ENCODE peak calls at places on chromosome 18, in ten cellular contexts. L is endothelial cell of umbilical vein, O is prostate gland, D is adrenal gland, N is psoas muscle, J is esophagus squamous epithelium, M is right cardiac atrium, Z is tibial artery, U is IMR-90, R is heart right ventricle. X is an unnamed sample. For H3K4me1, the result is how much of the 10 kb centered on the place peaks cover.

GRCh38 chr18:46152436-46152807 is 48.2 kb downstream of the HAUS1 start:
- DNase-seq in L (no peak), N (peak), D (peak), Z (no peak), R (peak), J (no peak), M (peak), U (peak), O (no peak), X (no peak)

GRCh38 chr18:35713545-35713944 is 132.0 kb downstream of the GALNT1 start:
- DNase-seq in D (no peak), O (no peak), J (no peak), M (no peak), L (peak), U (peak), N (no peak), Z (no peak), R (no peak), X (no peak)

GRCh38 chr18:49757513-49758262 is 55.6 kb downstream of the ACAA2 start:
- DNase-seq in N (no peak), Z (no peak), J (no peak), R (no peak), U (no peak), O (no peak), L (no peak), M (no peak), D (no peak), X (no peak)

GRCh38 chr18:79309572-79310278 is 86.0 kb upstream of the NFATC1 start:
- DNase-seq in R (no peak), N (no peak), O (no peak), Z (no peak), J (no peak), L (no peak), U (no peak), D (no peak), M (no peak), X (no peak)

GRCh38 chr18:46071894-46072867 is at the start of gene PSTPIP2:
- DNase-seq in O (peak), Z (peak), R (peak), N (peak), D (peak), J (no peak), U (peak), L (peak), M (peak), X (peak)

GRCh38 chr18:21897811-21898210 is 157.2 kb downstream of the MIB1 start:
- DNase-seq in R (peak), Z (peak), M (no peak), N (no peak), L (peak), J (no peak), O (peak), U (peak), D (peak), X (peak)

GRCh38 chr18:40293311-40293710 is 1661.7 kb upstream of the PIK3C3 start:
- DNase-seq in R (no peak), D (no peak), J (no peak), U (no peak), Z (no peak), M (no peak), N (no peak), O (no peak), L (no peak), X (no peak)

GRCh38 chr18:62452280-62452824 is 70.5 kb upstream of the ZCCHC2 start:
- DNase-seq in N (peak), L (no peak), J (no peak), R (no peak), M (no peak), D (no peak), O (no peak), U (peak), Z (no peak), X (no peak)

GRCh38 chr18:7116832-7117389 is 686 bp downstream of the LAMA1 start:
- DNase-seq in M (no peak), Z (no peak), R (no peak), O (no peak), D (no peak), N (no peak), L (no peak), J (no peak), U (no peak), X (no peak)

GRCh38 chr18:32289480-32290075 is 99.7 kb downstream of the MEP1B start:
- DNase-seq in N (no peak), L (peak), J (no peak), U (peak), Z (peak), M (peak), R (peak), O (peak), D (peak), X (peak)

GRCh38 chr18:39647627-39648502 is 2082.3 kb upstream of the CELF4 start:
- DNase-seq in Z (no peak), U (peak), L (peak), N (no peak), R (peak), D (no peak), M (no peak), O (no peak), J (no peak), X (no peak)

GRCh38 chr18:48889115-48889941 is 61.4 kb downstream of the SMAD7 start:
- DNase-seq in U (no peak), N (peak), J (no peak), R (peak), M (peak), Z (peak), D (peak), O (no peak), L (no peak), X (no peak)

GRCh38 chr18:63788447-63789096 is 13.4 kb downstream of the SERPINB7 start:
- DNase-seq in R (no peak), D (no peak), Z (no peak), U (peak), J (no peak), L (peak), O (no peak), N (no peak), M (no peak), X (no peak)

GRCh38 chr18:67731853-67732252 is 215.3 kb upstream of the DSEL start:
- DNase-seq in U (peak), O (no peak), N (no peak), J (no peak), L (peak), R (no peak), M (no peak), D (no peak), Z (no peak), X (no peak)

GRCh38 chr18:10286580-10287150 is 167.8 kb upstream of the APCDD1 start:
- DNase-seq in N (no peak), D (no peak), Z (no peak), J (no peak), M (no peak), R (no peak), U (no peak), L (no peak), O (no peak), X (no peak)

GRCh38 chr18:44896817-44897216 is 216.1 kb downstream of the SETBP1 start:
- DNase-seq in D (no peak), R (no peak), U (no peak), O (no peak), M (no peak), L (no peak), Z (no peak), J (no peak), N (no peak), X (no peak)

GRCh38 chr18:5417342-5417741 is 121.8 kb upstream of the ZBTB14 start:
- DNase-seq in Z (peak), U (peak), R (peak), O (no peak), L (no peak), D (peak), M (no peak), J (no peak), N (no peak), X (no peak)

GRCh38 chr18:30487962-30488361 is 554.6 kb downstream of the DSC3 start:
- DNase-seq in J (no peak), M (no peak), O (no peak), U (no peak), L (no peak), R (no peak), N (no peak), Z (no peak), D (no peak), X (no peak)

GRCh38 chr18:6747646-6748045 is 18.1 kb downstream of the ARHGAP28 start:
- DNase-seq in M (no peak), Z (no peak), N (no peak), D (no peak), J (no peak), O (no peak), U (peak), L (peak), R (no peak), X (no peak)

GRCh38 chr18:74459877-74460276 is 2.8 kb upstream of the DIPK1C start:
- DNase-seq in J (no peak), O (no peak), R (no peak), U (no peak), L (no peak), Z (no peak), N (peak), D (no peak), M (no peak), X (no peak)

GRCh38 chr18:75076286-75076685 is 132.7 kb downstream of the PTGR3 start:
- DNase-seq in O (no peak), U (no peak), Z (no peak), M (no peak), N (no peak), R (no peak), D (no peak), L (no peak), J (no peak), X (no peak)

GRCh38 chr18:78638889-78639596 is 340.6 kb upstream of the SALL3 start:
- DNase-seq in O (peak), R (no peak), M (no peak), D (no peak), Z (no peak), L (no peak), N (no peak), J (no peak), U (no peak), X (no peak)

GRCh38 chr18:54774971-54775665 is 53.2 kb upstream of the RAB27B start:
- DNase-seq in N (no peak), L (peak), O (no peak), D (no peak), J (no peak), Z (no peak), M (no peak), U (peak), R (no peak), X (no peak)
- H3K4me1 ChIP-seq in N (under half), L (under half), O (under half), D (under half), J (under half), Z (under half), M (under half), U (under half), R (under half), X (under half)

GRCh38 chr18:2961828-2962227 is 51.1 kb downstream of the LPIN2 start:
- DNase-seq in N (no peak), Z (peak), L (no peak), U (peak), R (no peak), D (no peak), M (no peak), O (no peak), J (no peak), X (no peak)
- H3K4me1 ChIP-seq in N (under half), Z (half or more), L (under half), U (under half), R (half or more), D (under half), M (under half), O (under half), J (half or more), X (under half)

GRCh38 chr18:1014496-1014895 is 109.8 kb downstream of the ADCYAP1 start:
- DNase-seq in O (no peak), J (no peak), L (no peak), M (no peak), Z (no peak), D (no peak), U (no peak), R (no peak), N (no peak), X (no peak)
- H3K4me1 ChIP-seq in O (under half), J (under half), L (under half), M (under half), Z (under half), D (under half), U (under half), R (under half), N (under half), X (under half)

DNA sequence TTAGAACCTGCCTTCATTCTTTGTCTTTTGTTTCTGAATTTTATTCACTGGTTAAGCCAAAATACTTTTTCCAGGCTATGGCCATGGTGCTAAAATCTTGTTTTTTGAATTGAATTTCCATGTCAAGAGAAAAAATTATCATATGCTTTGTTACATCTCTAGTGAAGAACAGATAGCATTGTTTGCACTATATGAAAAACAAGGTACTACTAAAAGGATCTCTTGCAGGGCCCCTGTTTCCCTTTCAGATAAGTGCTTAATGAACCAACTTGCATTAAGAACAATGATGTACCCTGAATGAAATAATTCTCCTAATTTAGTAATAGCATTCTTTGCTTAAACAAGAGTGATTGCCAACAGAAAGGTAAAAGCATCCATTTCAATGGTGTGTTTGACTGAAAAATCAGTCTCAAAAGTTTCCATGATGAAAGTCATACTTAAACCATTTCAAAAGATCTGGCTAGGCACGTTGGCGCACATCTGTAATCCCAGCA is 4.3 kb upstream of the MYL12B start:
- DNase-seq in O (no peak), M (no peak), U (no peak), N (no peak), D (no peak), R (no peak), Z (no peak), L (no peak), J (no peak), X (no peak)
- H3K4me1 ChIP-seq in O (under half), M (under half), U (under half), N (half or more), D (under half), R (half or more), Z (half or more), L (under half), J (half or more), X (under half)

GRCh38 chr18:28181616-28182015 is 4.7 kb upstream of the CDH2 start:
- DNase-seq in U (no peak), D (no peak), O (no peak), R (no peak), M (no peak), Z (no peak), L (no peak), N (no peak), J (no peak), X (no peak)
- H3K4me1 ChIP-seq in U (under half), D (under half), O (under half), R (under half), M (under half), Z (under half), L (under half), N (under half), J (under half), X (under half)

DNA sequence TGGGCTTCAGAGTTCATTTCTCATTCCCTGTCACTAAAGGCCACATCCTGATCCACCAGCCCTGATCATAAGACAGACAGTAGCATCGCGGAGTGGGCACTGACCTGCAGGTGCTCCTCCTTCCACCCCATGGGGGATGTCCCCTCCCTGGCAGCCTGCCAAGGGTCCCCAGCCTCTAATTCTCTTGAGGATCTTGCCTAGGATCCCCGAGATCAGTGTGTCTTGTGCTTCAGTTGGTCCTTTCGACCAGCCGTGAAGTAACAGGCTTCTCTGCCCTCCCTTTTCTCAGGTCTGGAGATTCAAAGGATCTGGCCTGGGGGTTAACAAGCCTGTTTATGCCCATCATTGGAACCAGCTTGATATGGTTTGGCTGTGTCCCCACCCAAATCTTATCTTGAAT is 74.5 kb downstream of the ALPK2 start:
- DNase-seq in N (no peak), M (no peak), U (no peak), R (no peak), J (no peak), Z (no peak), L (no peak), D (no peak), O (no peak), X (no peak)
- H3K4me1 ChIP-seq in N (under half), M (under half), U (under half), R (under half), J (under half), Z (under half), L (under half), D (under half), O (under half), X (under half)

GRCh38 chr18:11980555-11981382 is 538 bp upstream of the IMPA2 start:
- DNase-seq in M (peak), J (peak), O (peak), U (peak), L (peak), D (peak), N (peak), R (peak), Z (peak), X (peak)
- H3K4me1 ChIP-seq in M (under half), J (half or more), O (under half), U (under half), L (under half), D (under half), N (under half), R (under half), Z (under half), X (under half)

DNA sequence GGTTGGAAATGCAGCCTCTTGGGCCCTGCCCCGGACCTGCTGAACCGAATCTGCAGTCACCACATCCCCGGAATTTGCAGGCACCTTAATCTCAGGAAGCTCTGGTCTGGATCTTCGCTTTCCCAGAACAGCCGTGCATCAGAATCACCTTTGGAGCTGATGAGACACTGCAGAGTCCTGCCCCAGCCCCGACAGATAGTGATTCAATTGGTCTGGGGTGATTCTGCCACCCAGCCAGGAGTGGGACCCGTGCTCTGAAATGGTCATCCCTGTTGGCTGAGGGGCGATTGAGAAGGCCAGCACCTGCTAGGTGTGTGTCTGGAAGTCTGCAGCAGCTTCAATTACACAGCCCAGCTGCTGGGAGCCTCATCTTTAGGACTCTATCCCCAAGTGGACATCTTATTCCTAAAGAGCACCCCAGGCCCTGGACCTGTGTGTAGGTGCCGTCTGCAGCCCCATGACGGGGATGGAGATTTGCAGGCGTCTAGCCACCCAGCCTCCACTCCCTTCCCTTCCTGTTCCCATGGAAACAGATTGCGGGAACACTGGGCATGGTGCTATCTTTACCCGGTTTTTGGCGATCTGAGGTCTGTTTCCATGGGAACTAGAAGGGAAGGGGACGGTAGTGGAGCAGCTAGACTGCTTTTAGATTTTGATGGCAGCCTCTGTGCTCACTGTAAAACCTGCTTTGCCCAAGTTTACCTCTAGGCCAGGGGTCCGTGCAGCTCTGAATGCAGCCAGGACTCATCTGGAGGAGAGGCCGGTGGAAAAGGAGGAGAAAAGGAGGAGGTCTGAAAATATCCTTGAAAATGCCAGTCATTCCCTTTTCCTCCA is 156.1 kb downstream of the LDLRAD4 start:
- DNase-seq in O (no peak), U (no peak), N (no peak), D (no peak), R (no peak), J (no peak), L (no peak), Z (no peak), M (peak), X (no peak)
- H3K4me1 ChIP-seq in O (under half), U (under half), N (under half), D (under half), R (half or more), J (under half), L (under half), Z (under half), M (under half), X (under half)

DNA sequence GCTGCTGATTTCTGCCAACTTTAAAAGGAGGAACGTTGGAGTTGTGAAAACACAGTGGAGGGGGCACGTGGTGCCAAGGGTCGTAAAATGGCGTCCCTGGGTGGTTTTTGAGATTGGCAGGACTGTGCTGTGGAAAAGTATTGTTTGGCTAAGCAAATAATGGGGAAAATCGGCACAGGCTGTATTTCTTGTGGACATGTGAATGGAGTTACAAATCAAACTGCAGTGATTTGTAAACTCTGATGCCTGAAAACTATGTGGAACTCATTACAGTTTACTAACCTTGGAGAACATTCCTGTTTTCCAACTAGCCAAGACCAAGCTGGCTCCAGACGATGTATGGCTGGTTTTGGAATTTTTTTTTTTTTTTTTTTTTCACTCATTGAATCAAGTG is 68.7 kb downstream of the KCTD1 start:
- DNase-seq in D (no peak), U (peak), J (no peak), L (no peak), M (no peak), N (no peak), Z (no peak), R (no peak), O (peak), X (no peak)
- H3K4me1 ChIP-seq in D (under half), U (under half), J (under half), L (under half), M (under half), N (under half), Z (under half), R (under half), O (under half), X (under half)

DNA sequence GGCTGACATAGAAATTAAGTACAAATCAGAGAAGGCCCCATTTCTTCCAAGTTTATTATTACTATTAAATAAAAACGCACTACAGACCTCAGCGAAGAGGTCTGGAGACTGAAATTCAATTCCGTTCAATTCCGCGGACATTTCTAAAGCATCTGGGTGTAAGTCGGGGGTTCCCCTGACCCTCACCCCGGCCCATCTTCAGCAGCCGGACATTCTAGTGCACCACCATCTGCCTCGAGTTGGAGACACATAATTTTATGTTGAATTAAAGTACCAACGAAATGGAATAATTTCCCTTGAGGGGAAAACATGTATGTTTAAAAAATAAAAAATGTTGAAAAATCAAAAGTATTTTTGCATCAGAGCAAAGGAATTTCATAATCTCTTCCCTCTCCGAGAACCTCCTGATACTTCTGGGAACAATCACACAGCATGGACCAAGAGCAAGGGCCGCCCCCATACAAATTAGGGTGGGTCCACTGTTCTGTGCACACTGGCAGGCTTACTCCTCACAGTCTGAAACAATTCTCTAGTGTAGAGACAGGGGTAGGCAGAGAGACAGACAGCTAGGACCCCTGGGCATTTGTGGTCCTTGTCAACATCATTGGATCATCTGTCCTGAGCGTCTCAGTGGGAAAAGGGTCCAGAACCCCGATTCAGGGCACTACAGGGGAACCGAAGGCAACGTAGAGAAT is 29.3 kb downstream of the MBP start:
- DNase-seq in N (peak), M (peak), U (peak), R (no peak), O (no peak), J (no peak), D (no peak), L (no peak), Z (no peak), X (no peak)
- H3K4me1 ChIP-seq in N (half or more), M (under half), U (under half), R (half or more), O (under half), J (half or more), D (under half), L (under half), Z (under half), X (under half)